ENCODE peak calls at places on chromosomes 6 and 20, in six cellular contexts. E, N, W, R, V and X are unnamed samples.

GRCh38 chr6:27177454-27178000 is 70.0 kb upstream of the PRSS16 start:
- DNase-seq in R (peak), W (peak), E (peak), N (peak), V (peak), X (peak)

GRCh38 chr6:2663123-2663522 is 87.6 kb downstream of the MYLK4 start:
- DNase-seq in V (no peak), R (no peak), E (peak), W (no peak), N (no peak), X (no peak)

GRCh38 chr6:7646394-7646793 is 56.4 kb downstream of the SNRNP48 start:
- DNase-seq in V (no peak), E (no peak), R (no peak), N (no peak), W (no peak), X (no peak)

GRCh38 chr6:142482973-142483372 is 181.2 kb downstream of the ADGRG6 start:
- DNase-seq in E (no peak), V (no peak), R (no peak), N (no peak), W (no peak), X (no peak)

GRCh38 chr6:158032354-158032733 is 50.7 kb downstream of the SYNJ2 start:
- DNase-seq in E (no peak), W (no peak), N (no peak), R (no peak), V (no peak), X (no peak)

GRCh38 chr6:70864404-70864803 is 92.5 kb downstream of the B3GAT2 start:
- DNase-seq in W (no peak), E (no peak), R (no peak), V (no peak), N (no peak), X (no peak)

GRCh38 chr20:25195962-25196700 is 619 bp downstream of the ENTPD6 start:
- DNase-seq in N (no peak), E (peak), R (peak), W (peak), V (no peak), X (no peak)

GRCh38 chr20:24872291-24873014 is 76.6 kb upstream of the CST7 start:
- DNase-seq in N (no peak), V (no peak), R (no peak), E (peak), W (no peak), X (no peak)

GRCh38 chr20:44703956-44704488 is 11.1 kb upstream of the CCN5 start:
- DNase-seq in N (no peak), R (no peak), W (no peak), V (no peak), E (no peak), X (no peak)

GRCh38 chr6:76866091-76866490 is 597.2 kb downstream of the HTR1B start:
- DNase-seq in V (no peak), R (no peak), W (no peak), N (no peak), E (no peak), X (no peak)

GRCh38 chr20:2234788-2235187 is 61.0 kb upstream of the TGM3 start:
- DNase-seq in V (no peak), N (no peak), E (no peak), W (no peak), R (no peak), X (no peak)

GRCh38 chr6:5499644-5500306 is 238.5 kb downstream of the FARS2 start:
- DNase-seq in R (no peak), V (peak), W (no peak), E (no peak), N (no peak), X (peak)

GRCh38 chr20:46150982-46151381 is 32.9 kb downstream of the CD40 start:
- DNase-seq in V (no peak), R (no peak), N (no peak), E (no peak), W (no peak), X (no peak)

GRCh38 chr6:104639671-104640070 is 220.0 kb downstream of the HACE1 start:
- DNase-seq in W (no peak), V (no peak), R (no peak), E (peak), N (no peak), X (peak)

GRCh38 chr20:21099653-21100589 is 6.2 kb downstream of the LINC00237 start:
- DNase-seq in R (peak), E (peak), N (no peak), W (peak), V (no peak), X (no peak)

GRCh38 chr20:53298900-53299299 is 294.7 kb downstream of the ZNF217 start:
- DNase-seq in V (no peak), W (no peak), E (no peak), N (no peak), R (no peak), X (no peak)

GRCh38 chr20:60220655-60221054 is 262.4 kb downstream of the CDH26 start:
- DNase-seq in E (no peak), V (no peak), N (no peak), R (no peak), W (no peak), X (no peak)